ENCODE peak calls at places on chromosomes 4 and X, in eight cellular contexts. L is body of pancreas, Y is IMR-90, J is heart left ventricle, K is testis, W is ovary, Q is uterus, I is suprapubic skin. V is an unnamed sample.

GRCh38 chr4:79399076-79399475 is 9.0 kb downstream of the GK2 start:
- DNase-seq in J (no peak), Y (no peak), Q (no peak), K (no peak), L (no peak), I (no peak), W (no peak), V (no peak)

GRCh38 chr4:78100060-78100459 is 42.9 kb downstream of the FRAS1 start:
- DNase-seq in I (no peak), J (peak; percentile 10), L (no peak), Q (no peak), K (no peak), W (no peak), Y (no peak), V (no peak)

GRCh38 chr4:72418458-72418857 is 150.6 kb downstream of the ADAMTS3 start:
- DNase-seq in Y (peak; percentile 60), I (no peak), J (peak; percentile 53), W (peak; percentile 21), Q (peak; percentile 50), K (peak; percentile 60), L (no peak), V (peak; percentile 26)

GRCh38 chrX:31266172-31267076 is 194.6 kb upstream of the FTHL17 start:
- DNase-seq in I (peak; percentile 72), Y (no peak), K (peak; percentile 57), J (peak; percentile 50), Q (peak; percentile 55), W (peak; percentile 62), L (peak; percentile 72), V (no peak)

GRCh38 chr4:38582445-38582844 is 81.6 kb upstream of the KLF3 start:
- DNase-seq in J (no peak), I (no peak), Q (no peak), W (no peak), K (no peak), Y (no peak), L (no peak), V (no peak)

GRCh38 chrX:149198980-149199732 is 305.9 kb downstream of the IDS start:
- DNase-seq in I (no peak), K (no peak), Y (no peak), W (no peak), J (no peak), L (no peak), Q (no peak), V (no peak)

GRCh38 chr4:113077611-113078010 is 28.2 kb downstream of the ANK2 start:
- DNase-seq in J (no peak), I (no peak), Y (no peak), W (no peak), Q (no peak), K (no peak), L (no peak), V (no peak)

GRCh38 chr4:55409468-55410171 is 13.9 kb downstream of the TMEM165 start:
- DNase-seq in L (no peak), Q (no peak), W (no peak), Y (peak; percentile 13), I (no peak), J (peak; percentile 45), K (no peak), V (no peak)

GRCh38 chrX:119150163-119151135 is 22.8 kb upstream of the KIAA1210 start:
- DNase-seq in Q (no peak), I (no peak), W (peak; percentile 25), L (no peak), Y (no peak), J (no peak), K (peak; percentile 32), V (no peak)

GRCh38 chrX:19629541-19629940 is 114.2 kb upstream of the MAP3K15 start:
- DNase-seq in Q (no peak), Y (no peak), W (no peak), J (no peak), K (no peak), I (no peak), L (no peak), V (no peak)

GRCh38 chr4:25621027-25621930 is 34.4 kb upstream of the SLC34A2 start:
- DNase-seq in L (no peak), K (no peak), Y (no peak), I (no peak), J (no peak), Q (no peak), W (no peak), V (no peak)

GRCh38 chrX:86002076-86002896 is 45.1 kb downstream of the CHM start:
- DNase-seq in J (no peak), Y (peak; percentile 60), I (no peak), K (no peak), Q (no peak), L (no peak), W (no peak), V (no peak)

GRCh38 chr4:141144207-141144606 is 10.9 kb upstream of the RNF150 start:
- DNase-seq in W (no peak), L (no peak), J (no peak), K (no peak), Q (no peak), I (no peak), Y (no peak), V (no peak)

GRCh38 chr4:185282968-185283367 is 73.6 kb downstream of the SNX25 start:
- DNase-seq in I (no peak), J (no peak), Q (no peak), W (no peak), K (no peak), L (no peak), Y (peak; percentile 28), V (no peak)

GRCh38 chr4:181146031-181146430 is 1097.2 kb upstream of the TENM3 start:
- DNase-seq in Y (no peak), L (no peak), I (no peak), Q (no peak), W (no peak), K (no peak), J (no peak), V (no peak)

GRCh38 chr4:56308384-56308783 is 78.9 kb downstream of the AASDH start:
- DNase-seq in J (no peak), Y (no peak), W (no peak), L (no peak), I (no peak), Q (no peak), K (no peak), V (no peak)

GRCh38 chr4:152585036-152585439 is 49.1 kb upstream of the FBXW7 start:
- DNase-seq in L (no peak), K (no peak), Y (peak; percentile 20), I (no peak), J (no peak), Q (no peak), W (no peak), V (no peak)
- TF ChIP-seq POLR2A in L (no peak), K (no peak), Y (no peak), I (no peak), J (no peak), Q (no peak), W (no peak), V (no peak)

GRCh38 chr4:129094347-129094746 is 1.0 kb upstream of the SCLT1 start:
- DNase-seq in J (no peak), Q (no peak), L (no peak), K (no peak), W (no peak), I (no peak), Y (no peak), V (peak; percentile 25)

GRCh38 chr4:129098578-129098977 is 2.6 kb downstream of the C4orf33 start:
- DNase-seq in K (no peak), W (no peak), J (no peak), Y (no peak), I (no peak), L (no peak), Q (no peak), V (no peak)

GRCh38 chr4:129092636-129093172 is 635 bp downstream of the SCLT1 start:
- DNase-seq in J (no peak), Q (no peak), K (no peak), W (no peak), Y (peak; percentile 28), L (no peak), I (no peak), V (peak; percentile 59)

GRCh38 chr4:129095811-129096454 is at the start of gene C4orf33:
- DNase-seq in Q (peak; percentile 53), W (peak; percentile 53), Y (peak; percentile 66), J (peak; percentile 69), K (peak; percentile 89), I (peak; percentile 76), L (peak; percentile 73), V (peak; percentile 86)

GRCh38 chr4:129093173-129093974 is at the start of gene SCLT1:
- DNase-seq in W (peak; percentile 98), K (peak; percentile 100), Y (peak; percentile 99), I (peak; percentile 99), L (peak; percentile 99), J (peak; percentile 99), Q (peak; percentile 98), V (peak; percentile 99)
- TF ChIP-seq POLR2A in W (peak; percentile 87), K (peak; percentile 51), Y (peak; percentile 93), I (no peak), L (peak; percentile 95), J (no peak), Q (peak; percentile 87), V (peak; percentile 99)

DNA sequence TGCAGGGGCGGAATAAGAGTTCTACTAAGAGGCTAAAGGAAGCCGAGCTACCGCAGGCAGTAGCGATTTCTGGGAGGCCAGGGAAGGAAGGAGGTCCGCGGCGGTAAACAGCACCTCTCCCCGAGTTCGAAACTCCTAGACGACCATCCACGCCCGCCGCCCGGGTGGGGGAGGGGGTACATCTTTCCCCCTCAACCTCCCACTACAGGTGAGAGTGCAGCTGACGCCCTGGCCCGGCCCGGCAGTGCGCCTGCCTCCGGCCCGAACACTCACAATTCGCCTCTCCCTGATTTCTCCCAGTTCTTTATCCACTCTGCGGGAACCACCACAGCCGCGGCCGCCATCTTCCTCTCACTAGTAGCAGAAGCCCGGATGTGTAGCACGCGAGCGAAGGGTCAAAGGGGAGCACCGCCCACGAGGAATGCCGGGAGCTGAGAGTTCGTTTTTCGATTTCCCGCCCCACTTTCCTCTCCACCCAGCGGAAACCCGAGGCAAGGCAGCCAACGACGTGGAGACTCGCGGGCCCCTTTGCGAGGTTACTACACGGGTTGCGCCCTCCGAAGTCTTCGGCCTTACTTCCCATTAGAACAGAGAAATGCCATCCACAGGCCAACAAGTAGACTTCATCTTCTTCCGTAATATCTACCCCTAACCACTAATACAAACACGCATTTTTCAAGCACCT is at the start of gene THOC2:
- DNase-seq in Y (peak; percentile 82), W (peak; percentile 83), K (peak; percentile 89), L (peak; percentile 78), J (peak; percentile 87), Q (peak; percentile 87), I (peak; percentile 91), V (peak; percentile 85)
- TF ChIP-seq POLR2A in Y (peak; percentile 69), W (peak; percentile 42), K (no peak), L (peak; percentile 56), J (no peak), Q (peak; percentile 43), I (no peak), V (peak; percentile 69)

DNA sequence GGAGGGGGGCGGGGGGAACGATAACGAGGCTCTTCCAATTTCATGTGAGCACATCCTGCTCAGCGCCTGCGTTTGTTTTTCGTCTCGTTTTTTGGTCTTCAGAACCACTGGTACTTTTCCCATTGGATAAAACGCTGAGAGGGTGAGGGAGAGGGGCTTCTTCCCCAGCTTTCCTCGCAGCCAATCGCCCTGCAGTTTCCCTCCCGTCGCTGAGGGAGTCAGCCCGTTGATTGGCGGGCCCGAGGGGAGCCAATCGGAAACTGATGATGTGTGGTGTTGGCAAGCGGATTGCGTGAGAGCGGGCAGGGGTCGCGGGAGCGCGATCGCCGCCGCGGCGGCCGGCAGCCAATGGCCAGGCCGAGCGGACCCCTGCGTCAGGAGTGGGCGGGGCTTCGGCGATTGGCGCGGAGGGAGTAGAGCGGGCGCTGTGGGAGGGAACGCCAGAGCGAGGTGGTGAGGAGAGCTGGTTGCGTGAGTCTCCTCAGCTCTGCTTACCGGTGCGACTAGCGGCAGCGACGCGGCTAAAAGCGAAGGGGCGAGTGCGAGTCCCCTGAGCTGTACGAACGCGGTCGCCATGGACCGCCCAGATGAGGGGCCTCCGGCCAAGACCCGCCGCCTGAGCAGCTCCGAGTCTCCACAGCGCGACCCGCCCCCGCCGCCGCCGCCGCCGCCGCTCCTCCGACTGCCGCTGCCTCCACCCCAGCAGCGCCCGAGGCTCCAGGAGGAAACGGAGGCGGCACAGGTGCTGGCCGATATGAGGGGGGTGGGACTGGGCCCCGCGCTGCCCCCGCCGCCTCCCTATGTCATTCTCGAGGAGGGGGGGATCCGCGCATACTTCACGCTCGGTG is at the start of gene TSPYL2:
- DNase-seq in K (peak; percentile 95), W (peak; percentile 94), I (peak; percentile 95), L (peak; percentile 95), Y (peak; percentile 96), Q (peak; percentile 94), J (peak; percentile 94), V (peak; percentile 92)
- TF ChIP-seq POLR2A in K (peak; percentile 91), W (peak; percentile 98), I (peak; percentile 92), L (peak; percentile 99), Y (peak; percentile 99), Q (peak; percentile 97), J (peak; percentile 97), V (peak; percentile 93)

V was measured in erythroblast.